ENCODE peak calls at places on chromosomes 6 and 20, in five cellular contexts. Z is lung, B is IMR-90, A is WERI-Rb-1, G is tibial nerve. N is an unnamed sample.

GRCh38 chr6:150377211-150377781 is 8.5 kb downstream of the IYD start:
- DNase-seq in A (no peak), G (no peak), B (no peak), Z (peak), N (no peak)

GRCh38 chr6:157221049-157221816 is 102.1 kb downstream of the TMEM242 start:
- DNase-seq in Z (peak), G (no peak), A (no peak), B (peak), N (peak)

GRCh38 chr20:63000958-63001357 is 5.8 kb downstream of the BHLHE23 start:
- DNase-seq in A (no peak), Z (no peak), B (no peak), G (no peak), N (no peak)

GRCh38 chr6:14728396-14729024 is 517.4 kb upstream of the JARID2 start:
- DNase-seq in A (no peak), G (no peak), Z (peak), B (peak), N (peak)

GRCh38 chr6:68343901-68344300 is 291.2 kb upstream of the ADGRB3 start:
- DNase-seq in A (peak), G (no peak), Z (no peak), B (peak), N (no peak)

GRCh38 chr6:123629234-123629941 is 7.4 kb downstream of the TRDN start:
- DNase-seq in G (no peak), Z (no peak), B (no peak), A (no peak), N (no peak)

GRCh38 chr20:50713677-50714101 is 17.7 kb upstream of the PARD6B start:
- DNase-seq in Z (no peak), B (peak), G (no peak), A (peak), N (no peak)

GRCh38 chr20:63177134-63177784 is 38.7 kb downstream of the YTHDF1 start:
- DNase-seq in G (no peak), Z (no peak), A (peak), B (no peak), N (no peak)

GRCh38 chr6:78911218-78911617 is 43.9 kb downstream of the IRAK1BP1 start:
- DNase-seq in Z (no peak), A (no peak), B (no peak), G (no peak), N (no peak)

GRCh38 chr6:28943223-28943556 is 19.4 kb upstream of the TRIM27 start:
- DNase-seq in Z (no peak), A (no peak), G (no peak), B (no peak), N (no peak)

GRCh38 chr6:21599074-21599639 is 5.6 kb downstream of the SOX4 start:
- DNase-seq in B (no peak), Z (no peak), G (no peak), A (no peak), N (no peak)

GRCh38 chr6:29537714-29538403 is 21.7 kb downstream of the UBD start:
- DNase-seq in Z (peak), A (no peak), B (no peak), G (no peak), N (no peak)

GRCh38 chr6:129660346-129660676 is 49.7 kb downstream of the ARHGAP18 start:
- DNase-seq in A (no peak), G (no peak), B (no peak), Z (no peak), N (no peak)

GRCh38 chr20:10558635-10559187 is 115.1 kb downstream of the JAG1 start:
- DNase-seq in B (peak), A (no peak), Z (no peak), G (no peak), N (no peak)

GRCh38 chr20:19944772-19945459 is 72.2 kb upstream of the NAA20 start:
- DNase-seq in Z (no peak), B (peak), A (no peak), G (no peak), N (no peak)

GRCh38 chr20:35883341-35883777 is 70.9 kb downstream of the SCAND1 start:
- DNase-seq in B (no peak), G (no peak), Z (no peak), A (no peak), N (no peak)

GRCh38 chr6:151807513-151808330 is at the start of gene ESR1:
- DNase-seq in A (peak), B (no peak), G (no peak), Z (no peak), N (no peak)

GRCh38 chr6:150881911-150882481 is 16.5 kb downstream of the MTHFD1L start:
- DNase-seq in A (no peak), G (no peak), Z (no peak), B (peak), N (peak)

GRCh38 chr6:4849628-4850027 is 73.4 kb downstream of the CDYL start:
- DNase-seq in G (no peak), A (no peak), B (no peak), Z (no peak), N (no peak)

GRCh38 chr6:4846387-4846786 is 70.2 kb downstream of the CDYL start:
- DNase-seq in Z (no peak), B (no peak), G (no peak), A (no peak), N (no peak)

GRCh38 chr6:4851035-4851434 is 74.8 kb downstream of the CDYL start:
- DNase-seq in A (no peak), Z (no peak), B (no peak), G (no peak), N (no peak)

GRCh38 chr6:4849214-4849613 is 73.0 kb downstream of the CDYL start:
- DNase-seq in G (no peak), B (peak), Z (no peak), A (no peak), N (no peak)

GRCh38 chr6:4848382-4849068 is 72.3 kb downstream of the CDYL start:
- DNase-seq in Z (no peak), B (no peak), G (no peak), A (peak), N (no peak)
- TF ChIP-seq CTCF in Z (no peak), B (peak), G (no peak), A (peak), N (no peak)

DNA sequence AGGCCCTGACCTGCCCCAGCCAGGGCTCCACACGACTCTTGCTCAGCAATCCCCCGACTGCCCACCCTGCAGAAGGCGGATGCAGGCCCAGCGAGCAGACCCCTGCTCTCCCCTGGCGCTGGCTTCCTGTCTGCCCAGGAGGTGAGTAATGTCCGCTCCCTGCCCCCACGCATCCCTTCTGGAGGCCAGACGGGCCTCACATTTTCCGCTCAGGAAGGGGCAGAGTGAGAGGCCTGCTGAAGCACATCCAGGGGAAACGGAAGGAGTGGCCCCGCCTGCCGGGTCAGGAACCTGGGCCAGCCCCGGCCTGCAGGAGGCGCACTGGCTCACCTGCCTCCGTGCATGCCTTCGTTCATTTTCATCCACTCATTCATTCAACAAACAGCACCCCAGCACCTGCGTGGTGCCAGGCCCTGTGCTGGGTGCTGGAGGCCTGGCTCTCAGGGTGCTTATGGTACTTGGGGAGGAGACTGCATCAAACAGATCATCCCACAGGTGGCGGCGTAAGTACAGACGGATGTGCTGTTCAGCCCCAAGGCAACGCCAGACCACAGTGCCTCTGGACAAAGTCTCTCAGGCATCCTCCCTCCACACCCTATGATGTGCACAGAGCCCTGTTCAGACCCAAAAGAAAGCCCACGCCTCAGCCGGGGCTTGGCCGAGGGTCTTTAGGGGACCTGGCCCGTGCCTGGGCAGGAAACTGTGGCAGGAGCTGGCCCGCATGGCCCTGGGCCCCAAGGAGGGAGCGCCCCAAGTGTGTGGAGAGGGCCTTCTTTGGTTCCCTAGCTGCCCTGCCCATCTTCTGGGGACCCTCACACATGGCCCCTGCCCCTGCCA is 112.1 kb downstream of the ASXL1 start:
- DNase-seq in G (no peak), A (peak), Z (peak), B (peak), N (no peak)
- H3K27ac ChIP-seq in G (peak), A (no peak), Z (peak), B (peak), N (no peak)

GRCh38 chr6:2790588-2790987 is 25.4 kb downstream of the WRNIP1 start:
- DNase-seq in G (no peak), A (peak), Z (no peak), B (peak), N (no peak)
- TF ChIP-seq CTCF in G (no peak), A (peak), Z (no peak), B (peak), N (no peak)

DNA sequence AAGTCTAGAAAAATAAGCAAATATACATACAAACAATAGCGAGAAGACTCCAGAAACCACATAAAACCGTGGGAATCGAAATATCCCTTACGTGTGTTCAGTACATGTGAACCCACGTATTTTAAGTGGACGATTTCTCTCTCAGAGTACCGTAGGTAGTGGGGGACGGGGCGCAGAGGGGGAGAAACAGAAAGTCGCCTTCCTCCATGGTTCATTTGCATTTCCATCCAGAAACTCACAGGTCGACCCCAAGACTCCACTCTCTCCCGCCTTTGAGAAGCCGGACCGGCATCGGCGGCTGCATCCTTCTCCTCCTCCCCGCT is 538 bp upstream of the ENPP1 start:
- DNase-seq in G (no peak), A (no peak), B (no peak), Z (no peak), N (no peak)
- H3K27ac ChIP-seq in G (peak), A (no peak), B (peak), Z (peak), N (no peak)